ENCODE peak calls at places on chromosomes 1 and 21, in six cellular contexts. Z is fibroblast of lung, F is IMR-90, X is RWPE1, R is left lung, H is suprapubic skin. C is an unnamed sample.

GRCh38 chr1:181083842-181084605 is 4.5 kb upstream of the IER5 start:
- DNase-seq in Z (peak), F (no peak), X (no peak), R (peak), H (no peak), C (peak)

GRCh38 chr1:201357211-201357610 is 20.3 kb downstream of the TNNT2 start:
- DNase-seq in Z (no peak), F (no peak), X (no peak), R (no peak), H (peak), C (no peak)

GRCh38 chr1:61056674-61057439 is 25.5 kb upstream of the NFIA start:
- DNase-seq in Z (peak), F (peak), X (no peak), R (peak), H (peak), C (peak)

GRCh38 chr1:217190359-217190758 is 440.5 kb downstream of the GPATCH2 start:
- DNase-seq in Z (no peak), F (no peak), X (no peak), R (no peak), H (no peak), C (no peak)

GRCh38 chr1:94332516-94332915 is 85.7 kb upstream of the ABCD3 start:
- DNase-seq in Z (no peak), F (no peak), X (no peak), R (no peak), H (no peak), C (no peak)

GRCh38 chr1:6770727-6771567 is 14.3 kb upstream of the CAMTA1 start:
- DNase-seq in Z (peak), F (peak), X (peak), R (no peak), H (no peak), C (no peak)

GRCh38 chr21:39788383-39788782 is 43.4 kb downstream of the IGSF5 start:
- DNase-seq in Z (peak), F (peak), X (peak), R (peak), H (peak), C (peak)

GRCh38 chr1:35886606-35887431 is 3.8 kb downstream of the AGO1 start:
- DNase-seq in Z (no peak), F (peak), X (no peak), R (no peak), H (no peak), C (no peak)

GRCh38 chr1:218742478-218743260 is 397.5 kb downstream of the TGFB2 start:
- DNase-seq in Z (no peak), F (no peak), X (peak), R (no peak), H (no peak), C (no peak)

GRCh38 chr21:32844653-32845443 is 73.3 kb upstream of the PAXBP1 start:
- DNase-seq in Z (peak), F (peak), X (peak), R (no peak), H (no peak), C (no peak)

GRCh38 chr21:44630440-44630839 is 3.5 kb downstream of the KRTAP10-9 start:
- DNase-seq in Z (no peak), F (no peak), X (no peak), R (no peak), H (no peak), C (no peak)

GRCh38 chr1:15856888-15857287 is 9.4 kb downstream of the SPEN start:
- DNase-seq in Z (no peak), F (no peak), X (no peak), R (no peak), H (no peak), C (no peak)

GRCh38 chr1:117653195-117653594 is 47.3 kb downstream of the TENT5C start:
- DNase-seq in Z (no peak), F (no peak), X (no peak), R (no peak), H (no peak), C (no peak)

GRCh38 chr21:31557956-31558838 is 101.3 kb upstream of the SOD1 start:
- DNase-seq in Z (no peak), F (no peak), X (peak), R (no peak), H (no peak), C (no peak)

GRCh38 chr1:219143735-219144134 is 29.9 kb upstream of the LYPLAL1 start:
- DNase-seq in Z (no peak), F (peak), X (no peak), R (no peak), H (no peak), C (no peak)

GRCh38 chr21:17438642-17439041 is 74.2 kb upstream of the CXADR start:
- DNase-seq in Z (no peak), F (no peak), X (no peak), R (no peak), H (no peak), C (no peak)
- H3K27ac ChIP-seq in Z (no peak), F (no peak), X (no peak), R (no peak), H (no peak), C (no peak)

DNA sequence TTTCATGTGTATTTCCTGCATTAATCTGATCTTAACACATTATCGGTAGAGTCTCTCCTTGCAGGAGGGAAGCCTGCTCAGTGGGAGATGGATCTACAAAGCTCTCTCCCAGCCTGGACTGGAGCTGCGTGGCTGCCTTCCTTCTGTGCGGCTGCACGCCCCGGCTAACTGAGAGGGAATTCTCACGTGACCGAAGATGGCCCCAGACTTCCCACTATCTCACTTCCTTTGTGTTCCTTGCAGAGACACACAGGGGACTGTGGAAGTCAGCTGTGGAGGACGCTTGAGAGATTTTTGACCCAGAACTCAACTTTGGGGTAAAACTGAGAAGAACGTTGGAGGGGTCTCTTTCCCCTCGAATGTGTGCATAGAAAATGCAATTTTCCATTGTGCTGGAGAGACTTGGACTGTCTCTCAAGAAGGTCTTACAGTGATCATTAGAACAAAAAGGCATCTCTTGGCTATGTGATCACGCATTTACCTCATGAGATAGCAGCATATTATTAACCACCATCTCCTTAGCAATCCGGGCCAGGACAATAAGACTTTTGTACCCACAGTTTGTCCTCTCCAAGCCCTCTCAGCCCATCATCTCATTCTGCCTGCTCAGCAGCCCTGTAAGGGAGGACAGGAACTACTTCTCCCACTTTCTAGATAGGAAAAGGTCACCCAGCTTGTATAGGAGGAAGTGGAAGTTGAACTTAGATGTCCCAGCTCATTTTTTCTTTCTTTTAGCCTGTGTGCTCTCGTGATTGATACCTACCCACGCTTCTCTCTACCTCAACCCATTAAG is 49.3 kb upstream of the TARBP1 start:
- DNase-seq in Z (no peak), F (no peak), X (no peak), R (peak), H (no peak), C (no peak)
- H3K27ac ChIP-seq in Z (no peak), F (no peak), X (no peak), R (peak), H (no peak), C (no peak)

DNA sequence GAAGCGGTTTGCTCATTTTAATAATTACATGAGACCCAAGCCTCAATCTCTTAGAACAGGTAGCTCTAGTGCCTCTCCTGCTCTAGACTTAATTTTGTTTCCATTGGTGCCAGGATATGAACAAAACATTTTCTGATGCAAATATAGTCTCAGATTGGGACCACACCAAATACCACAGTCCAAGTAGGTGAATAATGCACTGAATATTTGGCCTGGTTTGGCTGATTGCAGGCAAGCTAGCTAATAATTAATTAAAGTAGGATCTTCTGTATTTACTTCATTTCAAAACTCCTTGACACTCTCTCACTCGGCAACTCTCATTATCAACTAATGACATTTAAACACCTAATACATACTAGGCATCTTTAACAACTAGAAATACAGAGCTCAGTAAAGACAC is 219.6 kb downstream of the LTN1 start:
- DNase-seq in Z (no peak), F (no peak), X (no peak), R (no peak), H (no peak), C (no peak)
- H3K27ac ChIP-seq in Z (no peak), F (peak), X (no peak), R (no peak), H (no peak), C (no peak)

GRCh38 chr1:48471603-48472576 is at the start of gene SPATA6:
- DNase-seq in Z (peak), F (peak), X (peak), R (peak), H (peak), C (peak)
- H3K27ac ChIP-seq in Z (peak), F (peak), X (peak), R (peak), H (peak), C (peak)

DNA sequence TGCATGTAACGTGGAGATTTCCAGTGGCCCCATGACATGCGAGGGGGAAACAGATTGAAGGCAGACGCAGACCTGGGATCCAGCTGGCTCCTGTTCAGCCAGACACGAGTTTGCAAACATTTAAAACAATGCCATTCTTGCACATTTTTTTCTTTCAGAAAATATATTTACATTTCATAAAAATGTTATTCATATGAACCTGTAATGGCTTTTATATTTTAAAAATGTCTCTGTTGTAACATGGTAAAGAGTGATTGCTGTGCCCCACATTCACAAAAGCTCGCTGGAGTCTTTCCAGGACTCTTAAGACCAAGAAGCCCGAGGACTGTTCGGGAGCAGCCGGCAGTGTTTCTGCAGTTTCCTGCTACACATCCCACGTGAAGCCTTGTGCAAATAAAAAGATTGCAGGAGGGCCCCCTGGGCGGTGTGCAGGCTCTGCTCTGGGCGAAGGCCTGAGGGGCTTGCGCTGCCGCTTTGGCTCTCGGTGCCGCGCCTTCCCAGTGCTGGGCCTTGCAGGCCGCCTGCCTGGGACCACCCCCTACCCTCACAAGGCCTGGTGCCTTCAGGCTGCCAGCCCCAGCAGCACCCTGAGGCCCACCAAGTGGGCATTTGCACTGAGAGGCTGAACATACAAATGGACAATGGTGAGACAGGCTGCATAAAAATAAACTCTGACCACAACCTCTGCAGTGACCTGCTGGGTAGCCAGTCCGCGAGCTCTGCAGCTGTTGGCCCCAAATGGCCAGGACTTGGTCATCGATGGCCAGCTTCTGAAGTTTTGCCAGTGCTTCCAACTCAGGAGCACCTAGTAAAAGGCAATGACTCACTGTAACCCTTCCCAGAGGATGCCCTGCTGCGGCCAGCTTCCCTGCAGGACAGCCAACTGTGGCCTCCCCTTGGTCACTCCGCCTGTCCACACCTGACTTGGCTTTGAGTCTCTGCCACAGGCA is 185.1 kb downstream of the DYRK1A start:
- DNase-seq in Z (peak), F (no peak), X (no peak), R (peak), H (peak), C (no peak)
- H3K27ac ChIP-seq in Z (no peak), F (no peak), X (no peak), R (no peak), H (no peak), C (no peak)